ENCODE peak calls at places on chromosomes 6 and 20, in five cellular contexts. N is right lobe of liver, Y is astrocyte of the cerebellum, M is dorsolateral prefrontal cortex, J is ascending aorta. Z is an unnamed sample.

GRCh38 chr20:25246182-25246943 is 1.5 kb upstream of the PYGB start:
- DNase-seq in M (no peak), Y (no peak), J (peak), N (no peak), Z (no peak)

GRCh38 chr6:66948106-66948505 is 1241.1 kb upstream of the EYS start:
- DNase-seq in Y (peak), M (no peak), N (no peak), J (no peak), Z (no peak)

GRCh38 chr6:154337423-154338005 is 19.1 kb downstream of the IPCEF1 start:
- DNase-seq in J (no peak), Y (no peak), M (no peak), N (no peak), Z (no peak)

GRCh38 chr6:105069821-105070445 is 109.9 kb downstream of the POPDC3 start:
- DNase-seq in Y (no peak), M (no peak), J (no peak), N (no peak), Z (no peak)

GRCh38 chr20:3606021-3606420 is 57.2 kb downstream of the GFRA4 start:
- DNase-seq in M (no peak), N (no peak), J (no peak), Y (no peak), Z (no peak)

GRCh38 chr6:169738972-169739529 is 12.3 kb downstream of the DYNLT2 start:
- DNase-seq in M (no peak), N (no peak), Y (no peak), J (no peak), Z (peak)

GRCh38 chr6:39879535-39879934 is 54.7 kb downstream of the MOCS1 start:
- DNase-seq in N (no peak), Y (no peak), J (no peak), M (no peak), Z (no peak)

GRCh38 chr20:6533828-6534388 is 233.6 kb upstream of the BMP2 start:
- DNase-seq in J (no peak), Y (peak), M (no peak), N (no peak), Z (peak)

GRCh38 chr6:34424200-34425131 is 1.4 kb downstream of the RPS10 start:
- DNase-seq in N (no peak), J (no peak), M (no peak), Y (no peak), Z (no peak)

GRCh38 chr20:23160536-23161243 is 74.6 kb upstream of the CD93 start:
- DNase-seq in J (peak), N (no peak), Y (no peak), M (no peak), Z (no peak)

GRCh38 chr6:108114861-108115597 is 40.5 kb upstream of the OSTM1 start:
- DNase-seq in J (peak), Y (peak), M (no peak), N (peak), Z (peak)

GRCh38 chr6:154606860-154607259 is 96.4 kb upstream of the CNKSR3 start:
- DNase-seq in N (no peak), Y (no peak), M (no peak), J (no peak), Z (no peak)

GRCh38 chr6:92126088-92126487 is 1293.3 kb downstream of the EPHA7 start:
- DNase-seq in J (no peak), Y (no peak), N (no peak), M (no peak), Z (no peak)

GRCh38 chr6:129498950-129499870 is 210.8 kb downstream of the ARHGAP18 start:
- DNase-seq in J (no peak), N (no peak), Y (peak), M (no peak), Z (peak)

GRCh38 chr20:2652724-2653510 is 485 bp downstream of the NOP56 start:
- DNase-seq in N (no peak), M (peak), J (peak), Y (no peak), Z (no peak)

GRCh38 chr20:5000263-5001173 is 792 bp downstream of the SLC23A2 start:
- DNase-seq in Y (no peak), N (peak), J (peak), M (peak), Z (no peak)

GRCh38 chr20:49562341-49563014 is 5.5 kb downstream of the PTGIS start:
- DNase-seq in N (peak), J (peak), M (no peak), Y (peak), Z (peak)

GRCh38 chr6:29850011-29850553 is 22.5 kb downstream of the HLA-G start:
- DNase-seq in N (no peak), J (no peak), Y (no peak), M (no peak), Z (no peak)

GRCh38 chr6:15089569-15090144 is 156.2 kb upstream of the JARID2 start:
- DNase-seq in M (no peak), J (no peak), N (peak), Y (no peak), Z (no peak)

GRCh38 chr6:30163918-30164654 is 740 bp downstream of the TRIM15 start:
- DNase-seq in N (no peak), J (no peak), Y (no peak), M (no peak), Z (no peak)

GRCh38 chr20:44467289-44467883 is 8.3 kb upstream of the TTPAL start:
- DNase-seq in Y (peak), N (peak), M (no peak), J (peak), Z (no peak)

GRCh38 chr20:49913399-49914047 is 1.8 kb downstream of the SPATA2 start:
- DNase-seq in N (no peak), M (no peak), Y (no peak), J (no peak), Z (no peak)

GRCh38 chr6:4577406-4577805 is 198.8 kb upstream of the CDYL start:
- DNase-seq in N (no peak), J (no peak), M (no peak), Y (peak), Z (peak)

GRCh38 chr6:36683656-36684446 is 5.3 kb downstream of the CDKN1A start:
- DNase-seq in J (peak), Y (no peak), M (no peak), N (peak), Z (no peak)
- H3K4me3 ChIP-seq in J (no peak), Y (no peak), M (no peak), N (no peak), Z (no peak)

GRCh38 chr6:83053678-83054077 is 12.0 kb downstream of the UBE3D start:
- DNase-seq in M (no peak), Y (no peak), J (no peak), N (no peak), Z (no peak)

GRCh38 chr6:83057705-83058321 is 7.8 kb downstream of the UBE3D start:
- DNase-seq in J (no peak), Y (no peak), M (peak), N (peak), Z (no peak)

GRCh38 chr6:83051386-83052172 is 14.1 kb downstream of the UBE3D start:
- DNase-seq in M (no peak), Y (no peak), N (no peak), J (no peak), Z (no peak)

DNA sequence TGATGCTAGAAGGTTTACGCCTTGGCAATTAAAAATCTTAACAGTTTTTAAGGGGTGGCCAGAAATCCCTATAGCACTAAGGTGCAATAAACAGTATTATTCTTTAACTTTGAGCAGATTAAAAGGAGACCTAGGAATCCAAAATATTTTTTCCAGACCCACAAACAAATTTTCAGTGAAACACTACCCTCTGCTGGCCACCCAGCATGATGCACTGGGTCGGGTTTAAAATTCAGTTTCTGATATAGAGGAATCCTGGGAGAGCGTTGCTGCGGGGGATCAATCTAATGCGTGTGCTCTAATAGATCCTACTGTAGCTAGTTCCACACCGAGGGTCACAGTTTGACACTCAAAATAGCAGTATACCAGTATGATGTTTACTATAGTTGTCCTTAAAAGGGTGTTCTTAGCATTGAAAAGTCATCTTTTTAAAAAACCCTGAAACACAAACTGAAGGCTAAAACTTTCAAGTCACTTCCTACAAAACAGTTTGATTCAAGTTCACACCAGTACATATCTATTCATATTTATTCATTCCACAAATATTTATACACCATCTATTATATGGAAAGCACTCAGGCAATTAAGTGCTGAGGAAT is 10.2 kb downstream of the UBE3D start:
- DNase-seq in Y (no peak), M (peak), J (peak), N (no peak), Z (no peak)
- TF ChIP-seq CTCF in Y (peak), M (peak), J (peak), N (peak), Z (peak)

DNA sequence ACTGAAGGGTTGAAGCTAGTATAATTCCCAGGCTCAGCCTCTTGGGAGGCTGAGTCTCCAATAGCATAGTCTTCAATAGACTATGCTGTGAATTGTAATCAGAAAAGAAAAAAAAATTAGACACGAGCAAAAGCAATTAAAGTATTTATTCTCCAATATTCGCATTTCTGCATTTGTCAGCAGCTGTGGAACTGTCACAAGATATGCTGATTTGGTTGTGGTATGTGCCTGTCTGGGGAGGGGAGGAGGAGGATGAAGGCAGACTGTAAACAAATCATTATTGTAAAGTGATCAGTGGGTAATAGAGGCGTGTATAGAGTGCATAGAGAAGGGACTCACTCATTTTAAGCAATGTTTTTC is 10.1 kb upstream of the BICRAL start:
- DNase-seq in J (no peak), M (no peak), N (no peak), Y (no peak), Z (no peak)
- H3K4me3 ChIP-seq in J (no peak), M (peak), N (no peak), Y (no peak), Z (no peak)

GRCh38 chr6:117168296-117169059 is 96.9 kb upstream of the VGLL2 start:
- DNase-seq in J (no peak), N (no peak), M (no peak), Y (no peak), Z (no peak)

GRCh38 chr6:117165921-117166499 is 99.3 kb upstream of the VGLL2 start:
- DNase-seq in J (no peak), N (no peak), Y (no peak), M (no peak), Z (no peak)

GRCh38 chr6:117169781-117170281 is 95.5 kb upstream of the VGLL2 start:
- DNase-seq in M (no peak), J (no peak), N (no peak), Y (no peak), Z (no peak)

GRCh38 chr6:117169060-117169635 is 96.2 kb upstream of the VGLL2 start:
- DNase-seq in N (no peak), J (no peak), M (no peak), Y (no peak), Z (no peak)

GRCh38 chr6:117167520-117168271 is 97.7 kb upstream of the VGLL2 start:
- DNase-seq in M (no peak), Y (peak), N (no peak), J (no peak), Z (peak)
- TF ChIP-seq CTCF in M (no peak), Y (peak), N (no peak), J (no peak), Z (peak)

DNA sequence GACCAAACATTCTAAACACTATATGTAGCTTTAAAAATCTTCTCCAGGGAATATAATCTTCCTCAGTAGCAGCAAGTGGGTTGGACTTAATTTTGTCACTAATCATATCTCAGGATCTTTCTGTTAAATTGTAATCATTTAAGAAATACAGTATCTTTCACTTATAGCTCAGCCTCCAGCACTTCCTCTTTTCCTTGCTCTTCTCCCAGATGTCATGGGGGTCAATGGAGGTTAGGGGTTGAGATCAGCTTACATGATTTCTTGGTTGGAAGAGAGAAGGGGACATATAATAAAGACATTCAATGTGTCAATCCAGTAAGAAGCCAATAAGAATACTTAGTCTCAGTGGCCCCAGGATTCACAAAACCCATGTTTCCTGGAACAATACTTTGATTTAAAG is 15.7 kb upstream of the REPS1 start:
- DNase-seq in Y (no peak), M (no peak), N (no peak), J (no peak), Z (no peak)
- H3K4me3 ChIP-seq in Y (no peak), M (no peak), N (no peak), J (no peak), Z (no peak)

DNA sequence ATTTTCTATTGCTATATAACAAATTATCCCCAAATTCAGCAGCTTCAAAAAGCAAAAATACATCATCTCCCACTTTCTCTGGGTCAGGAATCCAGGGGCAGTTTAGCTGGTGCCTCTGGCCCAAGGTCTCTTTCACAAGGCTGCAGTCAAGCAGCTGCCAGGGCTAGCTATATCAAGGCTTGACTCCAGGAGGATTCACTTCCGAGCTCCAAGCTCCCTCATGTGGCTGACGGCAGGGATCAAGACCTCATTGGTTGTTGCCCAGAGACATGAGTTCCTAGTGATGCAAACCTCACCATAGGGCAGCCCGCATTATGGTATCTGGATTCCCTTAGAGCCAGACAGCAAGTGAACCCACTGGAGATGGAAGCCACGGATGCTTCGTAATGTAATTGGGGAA is 1.3 kb upstream of the VNN1 start:
- DNase-seq in J (no peak), N (peak), Y (no peak), M (peak), Z (no peak)
- TF ChIP-seq CTCF in J (no peak), N (peak), Y (peak), M (peak), Z (peak)

DNA sequence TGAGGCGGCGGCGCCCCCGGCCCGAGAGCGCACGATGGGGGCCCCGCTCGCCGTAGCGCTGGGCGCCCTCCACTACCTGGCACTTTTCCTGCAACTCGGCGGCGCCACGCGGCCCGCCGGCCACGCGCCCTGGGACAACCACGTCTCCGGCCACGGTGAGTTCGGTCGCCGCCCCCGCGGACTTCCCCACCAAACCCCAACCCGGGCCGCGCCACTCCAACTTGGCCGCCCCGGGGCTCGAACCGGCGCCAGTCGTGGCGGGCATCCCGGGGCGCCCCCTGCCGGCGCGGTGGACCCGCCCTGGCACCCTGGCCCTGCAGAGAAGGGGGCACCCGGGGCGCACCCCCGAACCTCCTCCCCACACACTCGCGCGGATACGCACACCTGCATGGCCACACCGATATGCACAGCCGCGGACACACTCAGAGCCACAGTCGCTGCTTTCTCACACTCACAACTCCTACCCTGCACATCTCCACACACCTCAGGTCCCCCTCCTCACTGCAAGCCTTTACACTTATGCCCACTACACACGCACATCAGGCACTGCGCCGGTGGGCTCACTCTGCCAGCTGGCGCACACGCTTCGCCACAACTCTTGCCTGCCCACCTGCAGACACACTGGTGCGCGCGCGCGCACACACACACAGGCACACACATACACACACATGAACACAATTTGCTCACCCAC is 535 bp downstream of the VSTM2L start:
- DNase-seq in J (no peak), M (no peak), Y (no peak), N (no peak), Z (no peak)
- H3K4me3 ChIP-seq in J (peak), M (peak), Y (peak), N (peak), Z (peak)